ENCODE peak calls at places on chromosomes 5 and 9, in seven cellular contexts. V, O, W, G, M, P and B are unnamed samples.

GRCh38 chr5:151214614-151215545 is 9.0 kb downstream of the CCDC69 start:
- DNase-seq in V (no peak), O (no peak), W (no peak), G (peak), M (peak), P (no peak), B (no peak)

GRCh38 chr9:16864741-16865434 is 5.6 kb downstream of the BNC2 start:
- DNase-seq in V (peak), O (no peak), W (peak), G (no peak), M (no peak), P (peak), B (peak)

GRCh38 chr9:38235244-38235643 is 157.3 kb upstream of the ALDH1B1 start:
- DNase-seq in V (no peak), O (no peak), W (no peak), G (no peak), M (no peak), P (no peak), B (no peak)

GRCh38 chr5:142720561-142721275 is 34.8 kb upstream of the FGF1 start:
- DNase-seq in V (peak), O (peak), W (no peak), G (no peak), M (peak), P (no peak), B (no peak)

GRCh38 chr5:132008961-132009680 is 2.3 kb downstream of the ACSL6 start:
- DNase-seq in V (no peak), O (no peak), W (no peak), G (no peak), M (no peak), P (no peak), B (peak)

GRCh38 chr5:132471944-132472343 is 18.6 kb downstream of the IRF1 start:
- DNase-seq in V (peak), O (no peak), W (peak), G (no peak), M (peak), P (no peak), B (peak)

GRCh38 chr9:121815556-121816448 is 164.4 kb downstream of the DAB2IP start:
- DNase-seq in V (no peak), O (no peak), W (no peak), G (no peak), M (no peak), P (no peak), B (peak)

GRCh38 chr9:132346177-132346576 is 8.6 kb downstream of the SETX start:
- DNase-seq in V (no peak), O (no peak), W (no peak), G (no peak), M (no peak), P (no peak), B (no peak)

GRCh38 chr9:107731115-107731762 is 241.7 kb upstream of the KLF4 start:
- DNase-seq in V (no peak), O (no peak), W (no peak), G (no peak), M (no peak), P (no peak), B (no peak)

GRCh38 chr9:107733530-107733907 is 243.9 kb upstream of the KLF4 start:
- DNase-seq in V (peak), O (peak), W (peak), G (no peak), M (no peak), P (no peak), B (peak)

GRCh38 chr9:107730691-107731090 is 241.1 kb upstream of the KLF4 start:
- DNase-seq in V (no peak), O (no peak), W (no peak), G (no peak), M (no peak), P (no peak), B (no peak)

GRCh38 chr9:107734231-107735014 is 244.9 kb upstream of the KLF4 start:
- DNase-seq in V (peak), O (peak), W (peak), G (no peak), M (no peak), P (peak), B (peak)

GRCh38 chr9:107732781-107733529 is 243.4 kb upstream of the KLF4 start:
- DNase-seq in V (peak), O (no peak), W (peak), G (no peak), M (no peak), P (peak), B (peak)
- H3K4me3 ChIP-seq in V (peak), O (peak), W (no peak), G (no peak), M (no peak), P (no peak), B (peak)

GRCh38 chr5:41511241-41511640 is 840 bp upstream of the PLCXD3 start:
- DNase-seq in V (no peak), O (no peak), W (no peak), G (no peak), M (no peak), P (no peak), B (no peak)

GRCh38 chr5:41508186-41508585 is 2.2 kb downstream of the PLCXD3 start:
- DNase-seq in V (peak), O (no peak), W (peak), G (no peak), M (peak), P (no peak), B (no peak)

GRCh38 chr5:41510176-41510831 is at the start of gene PLCXD3:
- DNase-seq in V (peak), O (peak), W (no peak), G (no peak), M (no peak), P (peak), B (no peak)

GRCh38 chr5:41508696-41509398 is 1.6 kb downstream of the PLCXD3 start:
- DNase-seq in V (no peak), O (no peak), W (no peak), G (no peak), M (no peak), P (no peak), B (no peak)

DNA sequence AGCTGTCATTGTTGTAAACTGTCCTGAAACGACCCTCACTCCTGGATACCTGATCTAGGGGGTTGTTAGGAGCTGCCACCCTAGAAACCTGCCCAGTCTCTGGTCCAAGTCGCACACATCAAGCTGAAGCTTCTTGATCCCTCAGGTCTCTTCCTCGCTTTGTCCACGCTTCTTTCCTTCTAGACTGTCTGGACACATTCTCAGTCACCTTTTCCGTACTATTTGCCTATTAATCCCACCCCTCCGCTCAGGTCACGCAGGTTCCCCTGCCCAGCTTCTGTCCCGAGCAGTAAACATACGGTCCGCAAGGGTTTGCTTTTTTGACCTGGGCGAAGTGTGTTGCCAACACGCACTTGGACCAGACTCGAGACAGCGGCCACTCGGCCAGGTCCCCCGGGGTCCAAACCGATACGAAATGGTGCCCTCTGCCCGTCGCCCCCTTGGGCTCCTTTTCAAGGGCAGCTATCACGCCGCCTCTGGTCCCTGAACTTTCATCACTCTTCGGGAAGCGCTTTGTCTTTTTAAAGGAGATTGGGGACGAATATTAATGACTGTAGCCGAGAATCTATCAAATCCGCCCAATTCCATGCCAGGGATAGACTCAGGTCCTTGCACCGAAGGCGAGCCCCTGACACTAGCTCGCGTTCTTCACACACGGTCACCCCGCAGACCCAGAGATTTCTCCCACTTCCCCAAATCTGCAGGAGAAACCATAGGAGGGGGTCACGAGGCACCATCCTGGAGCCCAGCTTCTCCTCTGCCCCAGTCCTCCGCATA is 814 bp downstream of the PLCXD3 start:
- DNase-seq in V (no peak), O (no peak), W (no peak), G (no peak), M (no peak), P (no peak), B (no peak)
- H3K4me3 ChIP-seq in V (peak), O (peak), W (peak), G (no peak), M (peak), P (peak), B (no peak)

DNA sequence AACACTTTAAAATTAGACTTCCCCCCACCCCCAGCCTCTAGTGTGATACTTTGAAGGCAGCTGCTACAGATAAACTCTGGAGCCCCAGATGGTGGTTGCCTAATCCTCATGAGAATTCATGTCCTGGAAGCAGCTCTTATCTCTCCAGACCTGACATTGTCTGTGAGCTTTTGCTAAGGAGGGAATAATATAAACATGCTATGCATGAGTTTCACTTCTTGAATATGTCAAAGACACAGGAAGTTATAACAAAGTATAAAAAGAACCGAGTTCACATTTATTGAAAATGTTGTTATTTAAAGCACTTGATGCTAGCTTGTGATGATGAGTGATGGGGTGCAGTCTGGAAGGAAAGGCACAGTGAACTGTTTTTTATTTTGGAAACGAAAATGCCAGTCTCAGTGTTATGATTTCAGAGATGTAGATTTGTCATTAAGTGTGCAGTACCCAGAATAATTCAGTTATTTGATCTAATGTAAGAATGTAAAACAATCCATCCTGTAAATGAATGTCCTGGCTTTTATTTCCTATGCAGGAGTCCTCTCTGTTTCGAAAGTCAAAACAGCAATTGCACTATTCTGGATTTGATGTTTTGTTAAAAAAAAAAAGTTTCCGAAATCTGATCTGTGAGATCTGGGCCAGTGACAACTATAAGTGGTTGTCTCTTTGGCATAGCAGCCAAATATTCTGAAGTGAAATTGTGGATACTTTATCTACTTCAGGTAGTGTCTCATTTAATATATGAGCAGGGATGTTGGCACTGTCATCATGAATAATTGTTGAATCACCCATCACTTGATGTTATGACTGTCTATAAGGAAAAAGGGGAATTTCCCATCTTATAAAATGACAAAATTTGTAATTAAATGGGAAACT is 77.0 kb downstream of the ZCCHC7 start:
- DNase-seq in V (peak), O (no peak), W (peak), G (no peak), M (no peak), P (no peak), B (no peak)
- H3K4me3 ChIP-seq in V (no peak), O (no peak), W (no peak), G (no peak), M (no peak), P (no peak), B (peak)

GRCh38 chr5:141001854-141002666 is 35.8 kb downstream of the PCDHAC2 start:
- DNase-seq in V (no peak), O (no peak), W (peak), G (no peak), M (no peak), P (no peak), B (no peak)
- H3K4me3 ChIP-seq in V (peak), O (peak), W (peak), G (no peak), M (peak), P (peak), B (no peak)

DNA sequence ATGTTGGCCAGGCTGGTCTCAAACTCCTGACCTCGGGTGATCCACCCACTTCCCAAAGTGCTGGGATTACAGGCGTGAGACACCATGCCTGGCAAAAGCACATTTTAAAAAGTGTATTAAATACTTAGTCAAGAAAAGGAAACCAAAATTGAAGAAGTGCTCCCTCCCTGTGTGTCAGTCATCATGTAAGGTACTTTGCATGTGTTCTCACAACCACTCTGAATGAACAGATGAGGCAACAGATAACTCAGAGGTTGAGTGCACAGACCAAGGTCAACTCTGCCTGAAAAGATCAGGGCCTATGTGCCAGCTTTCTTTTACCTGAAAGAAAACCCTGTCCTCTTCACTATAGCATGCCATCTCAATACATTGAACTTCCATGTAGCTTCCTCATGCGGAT is 289.7 kb downstream of the MRPS30 start:
- DNase-seq in V (no peak), O (no peak), W (no peak), G (no peak), M (no peak), P (no peak), B (no peak)
- H3K4me3 ChIP-seq in V (no peak), O (no peak), W (no peak), G (no peak), M (no peak), P (no peak), B (no peak)

GRCh38 chr9:129459550-129460322 is 161.2 kb downstream of the C9orf50 start:
- DNase-seq in V (no peak), O (no peak), W (no peak), G (no peak), M (no peak), P (no peak), B (peak)
- H3K4me3 ChIP-seq in V (no peak), O (peak), W (no peak), G (peak), M (no peak), P (no peak), B (no peak)

GRCh38 chr9:124505006-124505900 is 1.9 kb downstream of the NR5A1 start:
- DNase-seq in V (no peak), O (no peak), W (no peak), G (no peak), M (no peak), P (no peak), B (peak)

GRCh38 chr9:124502711-124503702 is 4.2 kb downstream of the NR5A1 start:
- DNase-seq in V (no peak), O (no peak), W (no peak), G (no peak), M (no peak), P (no peak), B (peak)

GRCh38 chr9:124505901-124506346 is 1.3 kb downstream of the NR5A1 start:
- DNase-seq in V (no peak), O (no peak), W (no peak), G (no peak), M (no peak), P (no peak), B (peak)

GRCh38 chr9:124504530-124505005 is 2.6 kb downstream of the NR5A1 start:
- DNase-seq in V (no peak), O (no peak), W (no peak), G (no peak), M (no peak), P (no peak), B (peak)

GRCh38 chr9:124503713-124504529 is 3.3 kb downstream of the NR5A1 start:
- DNase-seq in V (no peak), O (no peak), W (no peak), G (no peak), M (no peak), P (no peak), B (peak)
- H3K4me3 ChIP-seq in V (no peak), O (peak), W (no peak), G (peak), M (no peak), P (no peak), B (no peak)